ENCODE peak calls at places on chromosomes 3 and 15, in five cellular contexts. E, W, S, X and M are unnamed samples. For H3K4me1, the result is how much of the 10 kb centered on the place peaks cover.

GRCh38 chr3:66812126-66812525 is 186.0 kb upstream of the KBTBD8 start:
- DNase-seq in E (no peak), W (no peak), S (no peak), X (no peak), M (no peak)

GRCh38 chr15:62088361-62088693 is 21.6 kb downstream of the C2CD4A start:
- DNase-seq in E (no peak), W (no peak), S (no peak), X (no peak), M (no peak)

GRCh38 chr3:60743631-60744164 is 507.6 kb downstream of the FHIT start:
- DNase-seq in E (no peak), W (no peak), S (no peak), X (no peak), M (peak)

GRCh38 chr3:73070675-73071575 is 9.5 kb downstream of the EBLN2 start:
- DNase-seq in E (no peak), W (peak), S (no peak), X (no peak), M (no peak)

GRCh38 chr15:85002517-85002916 is 20.9 kb downstream of the PDE8A start:
- DNase-seq in E (no peak), W (no peak), S (no peak), X (no peak), M (no peak)

GRCh38 chr3:198081421-198081844 is 121.4 kb downstream of the LMLN start:
- DNase-seq in E (peak), W (no peak), S (no peak), X (no peak), M (no peak)

GRCh38 chr3:58835075-58835474 is 168.5 kb upstream of the FAM3D start:
- DNase-seq in E (no peak), W (peak), S (no peak), X (no peak), M (no peak)

GRCh38 chr3:54781728-54782127 is 146.1 kb downstream of the LRTM1 start:
- DNase-seq in E (no peak), W (no peak), S (no peak), X (no peak), M (no peak)

GRCh38 chr15:28098766-28099554 is at the start of gene OCA2:
- DNase-seq in E (peak), W (peak), S (peak), X (no peak), M (no peak)

GRCh38 chr3:58529516-58530353 is 7.3 kb downstream of the ACOX2 start:
- DNase-seq in E (no peak), W (peak), S (no peak), X (peak), M (peak)

GRCh38 chr3:157914882-157915281 is 191.3 kb downstream of the SHOX2 start:
- DNase-seq in E (no peak), W (no peak), S (no peak), X (no peak), M (no peak)

GRCh38 chr15:88776646-88777045 is 26.6 kb upstream of the ACAN start:
- DNase-seq in E (no peak), W (no peak), S (no peak), X (no peak), M (no peak)

GRCh38 chr3:5692446-5692845 is 504.9 kb downstream of the EDEM1 start:
- DNase-seq in E (no peak), W (no peak), S (no peak), X (no peak), M (no peak)

GRCh38 chr15:89754361-89755154 is 3.5 kb upstream of the MESP1 start:
- DNase-seq in E (no peak), W (no peak), S (no peak), X (no peak), M (no peak)

GRCh38 chr3:52090131-52090548 is 33.8 kb upstream of the DUSP7 start:
- DNase-seq in E (peak), W (peak), S (no peak), X (no peak), M (no peak)

GRCh38 chr15:58070801-58071418 is 5.4 kb upstream of the ALDH1A2 start:
- DNase-seq in E (peak), W (peak), S (peak), X (peak), M (no peak)

GRCh38 chr3:106825962-106826605 is 551.2 kb upstream of the CCDC54 start:
- DNase-seq in E (no peak), W (peak), S (no peak), X (no peak), M (no peak)

GRCh38 chr3:191070762-191071365 is 128.2 kb upstream of the OSTN start:
- DNase-seq in E (no peak), W (peak), S (no peak), X (no peak), M (no peak)

GRCh38 chr3:123122525-123123315 is 55.9 kb downstream of the PDIA5 start:
- DNase-seq in E (peak), W (peak), S (no peak), X (no peak), M (no peak)

GRCh38 chr3:36763850-36764703 is at the start of gene DCLK3:
- DNase-seq in E (peak), W (peak), S (no peak), X (no peak), M (no peak)

GRCh38 chr3:108127301-108127988 is 36.6 kb upstream of the CD47 start:
- DNase-seq in E (no peak), W (no peak), S (no peak), X (peak), M (no peak)
- H3K4me1 ChIP-seq in E (under half), W (under half), S (under half), X (half or more), M (under half)

DNA sequence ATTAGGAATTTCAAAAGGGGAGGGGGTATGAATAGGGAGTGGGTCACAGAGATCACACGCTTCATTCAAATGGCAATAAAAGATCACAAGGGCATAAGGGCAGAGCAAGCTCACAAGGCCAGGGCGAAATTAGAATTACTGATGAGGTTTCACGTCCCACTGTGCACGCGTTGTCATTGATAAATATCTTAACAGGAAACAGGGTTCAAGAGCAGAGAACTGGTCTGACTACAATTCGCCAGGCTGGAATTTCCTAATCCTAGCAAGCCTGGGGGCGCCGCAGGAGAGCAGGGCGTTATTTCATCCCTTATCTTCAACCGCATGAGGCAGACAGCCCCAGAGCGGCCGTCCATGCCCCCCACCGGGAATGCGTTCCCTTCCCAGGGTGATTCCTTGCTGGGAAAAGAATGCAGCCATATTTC is 18.1 kb upstream of the SMCO1 start:
- DNase-seq in E (no peak), W (no peak), S (no peak), X (no peak), M (no peak)
- H3K4me3 ChIP-seq in E (no peak), W (no peak), S (no peak), X (no peak), M (no peak)

DNA sequence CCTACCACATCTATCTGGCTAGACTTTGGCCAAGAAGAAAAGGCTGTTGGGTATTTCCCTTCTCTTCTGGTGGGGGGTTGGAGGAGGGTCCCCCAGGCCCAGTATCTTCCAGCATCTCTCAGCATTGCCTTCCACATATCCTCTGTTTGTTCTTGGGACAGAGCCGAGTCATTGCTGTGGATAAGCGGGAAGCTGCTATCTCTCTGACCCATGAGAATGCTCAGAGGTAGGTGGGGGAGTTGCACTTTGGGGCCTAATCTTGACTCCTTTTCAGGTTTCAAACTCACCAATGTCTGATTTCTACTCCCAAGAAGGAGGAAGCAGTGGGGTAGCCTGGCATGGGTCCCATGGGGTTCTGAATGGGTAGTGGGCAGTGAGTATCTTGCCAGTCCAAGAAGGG is 8.0 kb downstream of the HEMK1 start:
- DNase-seq in E (no peak), W (no peak), S (no peak), X (no peak), M (no peak)
- H3K4me1 ChIP-seq in E (under half), W (under half), S (under half), X (under half), M (under half)

GRCh38 chr3:142861926-142862325 is 27.0 kb downstream of the PCOLCE2 start:
- DNase-seq in E (no peak), W (no peak), S (no peak), X (no peak), M (no peak)

GRCh38 chr3:142863965-142864924 is 24.6 kb downstream of the PCOLCE2 start:
- DNase-seq in E (no peak), W (peak), S (no peak), X (no peak), M (no peak)

GRCh38 chr3:142858043-142858442 is 30.8 kb downstream of the PCOLCE2 start:
- DNase-seq in E (no peak), W (no peak), S (no peak), X (no peak), M (no peak)

GRCh38 chr3:142866841-142867631 is 21.8 kb downstream of the PCOLCE2 start:
- DNase-seq in E (no peak), W (no peak), S (no peak), X (peak), M (no peak)

DNA sequence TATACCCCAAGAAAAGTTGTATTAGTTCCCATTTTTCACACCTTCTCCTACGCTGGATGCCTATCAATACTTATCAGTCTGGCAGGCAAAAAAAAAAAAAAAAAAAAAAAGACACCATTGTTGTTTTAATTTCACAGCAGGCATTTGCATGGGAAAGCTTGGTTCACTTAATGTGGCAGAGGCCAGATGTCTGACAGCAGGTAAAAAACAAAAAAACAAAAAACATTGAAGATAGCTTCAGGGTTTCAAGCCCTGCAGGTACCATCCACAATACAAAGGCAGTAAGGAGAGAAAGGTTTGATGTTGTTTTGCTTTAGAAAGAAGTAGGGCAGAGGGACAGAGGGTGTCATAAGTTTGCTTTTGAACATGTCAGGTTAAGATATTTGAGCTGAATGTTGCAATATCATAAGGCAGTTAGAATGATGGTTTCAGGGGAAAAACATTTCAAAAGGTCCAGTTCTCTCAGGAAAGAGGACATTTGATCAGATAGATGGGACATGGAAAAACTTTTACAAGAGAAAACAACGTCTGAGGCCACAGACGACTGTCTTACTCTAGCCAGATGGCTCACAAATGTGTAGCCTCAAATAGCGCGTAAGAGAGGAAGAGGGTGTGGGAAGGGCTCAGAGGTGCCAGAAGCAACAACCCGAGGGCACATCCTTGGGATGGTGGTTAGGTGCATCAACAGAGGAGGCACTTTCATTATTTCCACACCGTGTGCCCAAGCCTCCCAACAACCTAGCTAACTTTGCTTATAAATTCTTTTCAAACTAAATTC is 25.7 kb downstream of the PCOLCE2 start:
- DNase-seq in E (no peak), W (peak), S (no peak), X (no peak), M (no peak)
- H3K4me3 ChIP-seq in E (no peak), W (peak), S (no peak), X (no peak), M (no peak)

DNA sequence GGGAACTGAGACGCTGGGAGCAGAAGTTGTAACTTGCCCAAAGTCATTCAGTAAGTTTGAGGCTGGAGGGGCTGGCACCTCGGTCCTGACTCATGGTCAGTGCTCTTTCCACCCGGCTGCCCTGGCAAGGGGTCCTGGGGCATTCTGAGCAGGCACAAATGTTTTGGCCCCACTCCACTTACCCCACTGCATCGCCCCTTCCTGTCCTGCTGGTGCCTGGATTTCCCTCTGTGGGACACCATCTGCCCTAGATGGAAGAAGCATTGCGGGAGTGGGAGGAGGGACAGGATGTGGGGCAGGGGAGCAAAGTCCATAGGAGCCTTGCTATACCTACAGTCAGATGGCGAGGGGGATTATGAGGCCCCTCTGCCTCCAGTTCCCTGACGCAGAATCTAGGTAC is 4.5 kb downstream of the CORO2B start:
- DNase-seq in E (peak), W (no peak), S (no peak), X (no peak), M (no peak)
- H3K4me1 ChIP-seq in E (under half), W (under half), S (under half), X (half or more), M (half or more)

GRCh38 chr15:35304389-35304788 is 219.3 kb upstream of the NANOGP8 start:
- DNase-seq in E (no peak), W (no peak), S (no peak), X (no peak), M (no peak)

GRCh38 chr15:35305031-35305555 is 220.0 kb upstream of the NANOGP8 start:
- DNase-seq in E (no peak), W (no peak), S (no peak), X (no peak), M (no peak)

GRCh38 chr15:35307026-35307425 is 221.9 kb upstream of the NANOGP8 start:
- DNase-seq in E (no peak), W (no peak), S (no peak), X (no peak), M (no peak)

GRCh38 chr15:35306361-35306981 is 221.4 kb upstream of the NANOGP8 start:
- DNase-seq in E (no peak), W (peak), S (no peak), X (no peak), M (no peak)

DNA sequence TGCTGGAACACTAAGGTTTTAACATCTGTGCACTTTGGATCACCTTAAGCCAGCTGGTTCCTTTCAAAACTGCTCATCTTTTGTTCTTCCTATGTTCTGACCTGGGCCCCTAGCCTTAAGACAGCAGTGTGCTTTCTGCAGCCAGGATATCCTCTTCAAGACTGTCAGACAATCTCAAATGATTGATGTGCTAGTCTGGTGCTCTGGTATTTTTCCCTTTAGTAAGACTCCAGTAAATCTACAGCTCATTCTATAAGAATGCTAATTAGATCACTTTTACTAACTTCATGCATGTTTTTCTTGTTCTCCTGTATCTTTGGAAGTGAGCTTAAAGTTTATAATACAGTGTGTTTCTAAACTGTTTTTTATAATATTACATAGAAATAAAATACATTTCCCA is 220.8 kb upstream of the NANOGP8 start:
- DNase-seq in E (no peak), W (peak), S (no peak), X (no peak), M (no peak)
- H3K4me3 ChIP-seq in E (no peak), W (peak), S (no peak), X (no peak), M (no peak)

DNA sequence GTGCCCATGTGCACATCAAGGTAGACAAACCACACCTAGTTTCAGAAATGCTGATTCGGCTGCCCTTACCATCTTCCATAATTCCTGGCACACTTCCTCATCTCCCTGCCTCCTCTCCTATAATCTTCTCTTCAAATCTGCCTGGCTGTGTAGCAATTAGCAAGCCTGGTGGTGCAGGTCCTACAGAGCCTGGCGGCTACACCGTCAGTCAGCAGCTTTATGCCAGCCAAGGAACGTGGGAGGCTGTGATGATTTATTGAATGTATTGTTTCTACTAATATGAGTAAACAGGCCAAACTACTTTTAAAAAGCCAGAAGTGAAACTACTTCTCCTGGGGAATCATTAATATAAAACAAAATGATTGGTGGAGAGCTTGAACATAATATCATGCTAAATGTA is 106.9 kb downstream of the SEMA6D start:
- DNase-seq in E (no peak), W (no peak), S (no peak), X (no peak), M (no peak)
- H3K4me1 ChIP-seq in E (under half), W (under half), S (under half), X (under half), M (under half)

DNA sequence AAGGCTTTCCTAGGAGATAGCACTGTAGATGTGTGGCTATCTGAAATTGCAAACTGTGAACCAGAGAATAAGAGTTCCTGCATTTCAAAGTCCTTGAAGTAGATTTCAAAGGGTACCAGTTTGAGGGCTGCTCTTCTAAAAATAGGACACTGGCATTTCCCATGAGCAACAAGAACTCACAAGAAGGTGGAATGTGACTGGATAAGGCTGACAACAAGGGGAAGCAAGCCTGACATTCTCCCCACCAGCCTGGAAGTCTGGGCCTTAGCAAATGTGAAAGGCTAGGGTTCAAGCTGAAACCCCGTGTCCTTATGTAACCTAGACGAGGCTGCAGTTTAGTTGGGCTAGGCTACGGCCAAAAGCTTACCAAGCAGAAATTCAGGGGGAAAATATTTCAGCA is 18.7 kb upstream of the TJP1 start:
- DNase-seq in E (no peak), W (peak), S (no peak), X (no peak), M (no peak)
- H3K4me3 ChIP-seq in E (no peak), W (no peak), S (no peak), X (no peak), M (no peak)

GRCh38 chr15:40100947-40101905 is 7.5 kb downstream of the BMF start:
- DNase-seq in E (no peak), W (no peak), S (no peak), X (peak), M (no peak)

GRCh38 chr15:40104865-40105516 is 3.7 kb downstream of the BMF start:
- DNase-seq in E (peak), W (peak), S (peak), X (peak), M (peak)

GRCh38 chr15:40104296-40104864 is 4.3 kb downstream of the BMF start:
- DNase-seq in E (no peak), W (no peak), S (no peak), X (no peak), M (no peak)

GRCh38 chr15:40103864-40104271 is 4.8 kb downstream of the BMF start:
- DNase-seq in E (no peak), W (peak), S (no peak), X (no peak), M (no peak)

DNA sequence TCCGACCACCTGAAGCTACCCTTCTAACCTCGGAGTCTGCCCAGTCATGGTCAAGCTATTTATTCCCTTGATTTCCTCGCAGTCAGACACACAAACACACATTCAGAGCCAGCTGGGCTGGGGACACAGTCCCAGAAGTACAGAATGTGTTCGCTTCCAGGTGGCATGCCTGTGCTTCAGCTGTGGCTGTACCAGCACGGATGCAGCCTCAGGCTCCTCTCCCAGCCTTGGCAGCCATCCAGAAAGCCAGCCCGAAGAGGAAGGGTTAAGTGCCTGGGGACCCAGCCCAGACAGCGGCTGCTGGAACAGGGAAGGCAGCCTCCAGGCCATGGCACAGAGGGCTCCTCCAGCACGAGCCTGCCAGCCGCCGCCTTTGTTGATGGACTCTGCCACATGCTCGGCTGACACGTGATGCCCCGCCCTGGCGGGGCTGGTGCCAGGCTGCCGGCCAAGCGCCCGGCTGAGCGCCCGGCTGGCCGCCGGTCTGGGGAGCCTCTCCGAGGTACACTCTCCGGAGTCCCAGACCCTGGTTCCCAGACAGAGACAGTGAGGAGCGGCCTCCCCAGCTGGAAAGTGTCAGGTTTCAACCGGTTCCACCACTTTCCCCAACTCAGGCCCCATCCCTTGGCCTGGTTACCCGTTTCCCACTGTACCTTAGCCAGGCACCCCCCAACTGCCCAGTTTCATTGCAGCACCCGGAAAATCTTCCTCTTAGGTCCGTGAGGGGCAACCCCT is 5.4 kb downstream of the BMF start:
- DNase-seq in E (peak), W (peak), S (peak), X (no peak), M (no peak)
- H3K4me1 ChIP-seq in E (under half), W (under half), S (half or more), X (half or more), M (half or more)